ENCODE peak calls at places on chromosomes 1 and 21, in six cellular contexts. V is stimulated activated CD4-positive, alpha-beta T cell treated with anti-CD3 and anti-CD28 coated beads, TNF-alpha, amount 100 ng/mL, for 4 hours; R is AG20443; Z is GM12865; T is endothelial cell; G is ELF-1. D is an unnamed sample.

GRCh38 chr21:15062566-15062965 is 2.2 kb downstream of the NRIP1 start:
- DNase-seq in V (no peak), R (no peak), Z (peak; percentile 10), T (no peak), G (no peak), D (peak; percentile 23)

GRCh38 chr1:226110249-226111108 is 48.0 kb downstream of the H3-3A start:
- DNase-seq in V (peak; percentile 31), R (peak; percentile 83), Z (peak; percentile 93), T (peak; percentile 61), G (peak; percentile 52), D (peak; percentile 85)

GRCh38 chr1:68149110-68149798 is 83.1 kb downstream of the WLS start:
- DNase-seq in V (no peak), R (no peak), Z (no peak), T (no peak), G (no peak), D (no peak)

GRCh38 chr1:221897312-221897711 is 155.4 kb upstream of the DUSP10 start:
- DNase-seq in V (no peak), R (peak; percentile 33), Z (no peak), T (no peak), G (no peak), D (no peak)

GRCh38 chr1:52574594-52574993 is 21.7 kb upstream of the TUT4 start:
- DNase-seq in V (no peak), R (peak; percentile 89), Z (no peak), T (no peak), G (no peak), D (no peak)

GRCh38 chr1:228219245-228219961 is 11.6 kb downstream of the OBSCN start:
- DNase-seq in V (no peak), R (no peak), Z (no peak), T (no peak), G (no peak), D (no peak)

GRCh38 chr1:221078260-221078965 is 199.2 kb downstream of the HLX start:
- DNase-seq in V (no peak), R (peak; percentile 38), Z (no peak), T (no peak), G (no peak), D (no peak)

GRCh38 chr21:9774347-9774746 is 747.0 kb upstream of the TPTE start:
- DNase-seq in V (no peak), R (no peak), Z (no peak), T (no peak), G (no peak), D (no peak)

GRCh38 chr1:212254853-212255363 is 30.3 kb upstream of the PPP2R5A start:
- DNase-seq in V (no peak), R (peak; percentile 29), Z (no peak), T (no peak), G (no peak), D (no peak)

GRCh38 chr1:155092131-155092530 is 13.5 kb downstream of the EFNA3 start:
- DNase-seq in V (no peak), R (no peak), Z (no peak), T (no peak), G (no peak), D (no peak)

GRCh38 chr1:229127301-229127700 is 143.6 kb upstream of the RAB4A start:
- DNase-seq in V (no peak), R (no peak), Z (peak; percentile 41), T (no peak), G (no peak), D (peak; percentile 76)

GRCh38 chr1:42046772-42047552 is 106.2 kb upstream of the GUCA2B start:
- DNase-seq in V (no peak), R (peak; percentile 16), Z (no peak), T (no peak), G (no peak), D (no peak)

GRCh38 chr1:22286491-22286890 is 143.6 kb upstream of the WNT4 start:
- DNase-seq in V (no peak), R (no peak), Z (no peak), T (no peak), G (no peak), D (no peak)

GRCh38 chr1:224736619-224737352 is 120.7 kb downstream of the CNIH3 start:
- DNase-seq in V (no peak), R (peak; percentile 89), Z (peak; percentile 86), T (no peak), G (peak; percentile 37), D (no peak)

GRCh38 chr1:60345621-60346020 is 272.1 kb upstream of the C1orf87 start:
- DNase-seq in V (no peak), R (no peak), Z (no peak), T (no peak), G (no peak), D (no peak)

GRCh38 chr1:221574529-221574928 is 167.4 kb downstream of the DUSP10 start:
- DNase-seq in V (no peak), R (no peak), Z (no peak), T (no peak), G (no peak), D (no peak)

GRCh38 chr1:198678301-198678836 is 39.5 kb downstream of the PTPRC start:
- DNase-seq in V (no peak), R (no peak), Z (peak; percentile 39), T (no peak), G (no peak), D (no peak)

GRCh38 chr1:94819945-94820746 is at the start of gene SLC44A3:
- DNase-seq in V (no peak), R (peak; percentile 87), Z (peak; percentile 4), T (peak; percentile 68), G (peak; percentile 73), D (peak; percentile 37)

GRCh38 chr1:31216016-31216415 is 23.7 kb downstream of the NKAIN1 start:
- DNase-seq in V (no peak), R (peak; percentile 37), Z (no peak), T (peak; percentile 56), G (peak; percentile 90), D (no peak)

GRCh38 chr1:211739671-211740411 is 64.4 kb upstream of the NEK2 start:
- DNase-seq in V (no peak), R (no peak), Z (peak; percentile 56), T (no peak), G (no peak), D (peak; percentile 88)

GRCh38 chr1:111110197-111110899 is 29.5 kb downstream of the DRAM2 start:
- DNase-seq in V (no peak), R (no peak), Z (no peak), T (no peak), G (no peak), D (no peak)

GRCh38 chr1:59992040-59992820 is 65.7 kb upstream of the CYP2J2 start:
- DNase-seq in V (no peak), R (no peak), Z (no peak), T (no peak), G (no peak), D (no peak)

GRCh38 chr1:31366796-31367195 is 6.1 kb downstream of the FABP3 start:
- DNase-seq in V (no peak), R (no peak), Z (no peak), T (no peak), G (no peak), D (no peak)

GRCh38 chr1:152658649-152659048 is 4.5 kb upstream of the LCE2D start:
- DNase-seq in V (no peak), R (no peak), Z (no peak), T (no peak), G (no peak), D (no peak)

GRCh38 chr1:50929376-50929958 is 30.6 kb downstream of the FAF1 start:
- DNase-seq in V (no peak), R (peak; percentile 35), Z (peak; percentile 27), T (no peak), G (no peak), D (peak; percentile 6)

D was measured in MM.1S.